ENCODE peak calls at places on chromosomes 2 and 18, in four cellular contexts. Y is brain microvascular endothelial cell, H is HL-60, M is GM12864. I is an unnamed sample.
A peak's percentile ranks its signal among the peaks of the same experiment; 100 is the strongest.

GRCh38 chr2:45141883-45142866 is 132.9 kb upstream of the SIX2 start:
- DNase-seq in Y (no peak), H (no peak), M (no peak), I (peak; percentile 28)

GRCh38 chr2:96413067-96413722 is 77.6 kb downstream of the NCAPH start:
- DNase-seq in Y (no peak), H (no peak), M (no peak), I (no peak)

GRCh38 chr2:240187989-240188590 is 47.6 kb upstream of the OTOS start:
- DNase-seq in Y (no peak), H (no peak), M (no peak), I (no peak)

GRCh38 chr2:168064011-168064998 is 183.1 kb downstream of the STK39 start:
- DNase-seq in Y (no peak), H (no peak), M (no peak), I (no peak)

GRCh38 chr2:166418853-166419615 is 43.3 kb upstream of the SCN9A start:
- DNase-seq in Y (no peak), H (no peak), M (no peak), I (no peak)

GRCh38 chr18:27861539-27861938 is 315.4 kb downstream of the CDH2 start:
- DNase-seq in Y (no peak), H (no peak), M (no peak), I (no peak)

GRCh38 chr2:464562-465309 is 176.8 kb upstream of the ALKAL2 start:
- DNase-seq in Y (no peak), H (no peak), M (no peak), I (no peak)

GRCh38 chr2:33728106-33728505 is 129.0 kb upstream of the FAM98A start:
- DNase-seq in Y (no peak), H (no peak), M (no peak), I (no peak)

GRCh38 chr18:51164327-51165290 is 32.9 kb downstream of the MEX3C start:
- DNase-seq in Y (no peak), H (no peak), M (no peak), I (no peak)

GRCh38 chr2:100160396-100160795 is 18.0 kb upstream of the AFF3 start:
- DNase-seq in Y (no peak), H (no peak), M (no peak), I (no peak)

GRCh38 chr2:12950957-12951656 is 234.4 kb downstream of the TRIB2 start:
- DNase-seq in Y (peak; percentile 78), H (no peak), M (no peak), I (no peak)
- H3K4me3 ChIP-seq in Y (peak overlapping the region; percentile 6), H (no peak overlapping the region), M (no peak overlapping the region), I (no peak overlapping the region)

DNA sequence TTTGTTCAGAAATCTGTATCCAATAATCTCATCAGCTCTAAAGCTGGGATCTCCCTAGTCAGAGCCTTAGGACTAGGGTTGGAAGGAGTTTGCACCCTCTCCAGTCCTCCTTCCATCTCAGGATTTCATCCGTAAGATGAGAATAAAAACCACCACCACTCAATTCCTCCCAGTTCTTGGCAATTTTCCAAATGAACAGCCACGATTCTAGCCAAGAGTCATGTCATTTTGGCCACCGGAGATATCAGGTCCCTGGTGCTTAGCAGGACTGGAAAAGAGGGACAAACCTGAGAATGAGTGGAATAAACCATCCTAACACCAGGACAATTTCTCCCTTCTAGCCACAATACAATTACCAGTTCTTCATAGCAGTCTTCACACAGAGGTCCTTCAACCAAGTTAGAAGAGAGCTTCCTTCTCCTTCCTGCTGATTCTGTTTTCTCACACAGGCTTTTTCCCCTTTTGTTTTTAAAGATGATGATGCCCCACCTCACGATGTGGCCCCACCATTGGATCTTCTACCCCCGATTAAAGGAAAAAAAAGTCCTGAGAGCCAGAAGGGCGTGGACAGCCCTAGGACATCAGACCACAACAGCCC is 36.2 kb downstream of the KIAA2012 start:
- DNase-seq in Y (no peak), H (no peak), M (no peak), I (no peak)
- H3K4me3 ChIP-seq in Y (no peak overlapping the region), H (no peak overlapping the region), M (no peak overlapping the region), I (no peak overlapping the region)

GRCh38 chr18:76452357-76452756 is 42.7 kb downstream of the ZNF516 start:
- DNase-seq in Y (peak; percentile 56), H (no peak), M (no peak), I (no peak)
- H3K4me3 ChIP-seq in Y (peak overlapping the region; percentile 59), H (no peak overlapping the region), M (no peak overlapping the region), I (no peak overlapping the region)

GRCh38 chr18:79068299-79068945 is 772 bp upstream of the ATP9B start:
- DNase-seq in Y (peak; percentile 2), H (no peak), M (no peak), I (peak; percentile 52)

GRCh38 chr18:79070486-79070885 is 1.3 kb downstream of the ATP9B start:
- DNase-seq in Y (no peak), H (peak; percentile 18), M (no peak), I (no peak)

GRCh38 chr18:79068946-79069791 is at the start of gene ATP9B:
- DNase-seq in Y (peak; percentile 93), H (peak; percentile 100), M (peak; percentile 77), I (peak; percentile 99)

GRCh38 chr18:79069792-79070151 is 578 bp downstream of the ATP9B start:
- DNase-seq in Y (no peak), H (no peak), M (no peak), I (no peak)

DNA sequence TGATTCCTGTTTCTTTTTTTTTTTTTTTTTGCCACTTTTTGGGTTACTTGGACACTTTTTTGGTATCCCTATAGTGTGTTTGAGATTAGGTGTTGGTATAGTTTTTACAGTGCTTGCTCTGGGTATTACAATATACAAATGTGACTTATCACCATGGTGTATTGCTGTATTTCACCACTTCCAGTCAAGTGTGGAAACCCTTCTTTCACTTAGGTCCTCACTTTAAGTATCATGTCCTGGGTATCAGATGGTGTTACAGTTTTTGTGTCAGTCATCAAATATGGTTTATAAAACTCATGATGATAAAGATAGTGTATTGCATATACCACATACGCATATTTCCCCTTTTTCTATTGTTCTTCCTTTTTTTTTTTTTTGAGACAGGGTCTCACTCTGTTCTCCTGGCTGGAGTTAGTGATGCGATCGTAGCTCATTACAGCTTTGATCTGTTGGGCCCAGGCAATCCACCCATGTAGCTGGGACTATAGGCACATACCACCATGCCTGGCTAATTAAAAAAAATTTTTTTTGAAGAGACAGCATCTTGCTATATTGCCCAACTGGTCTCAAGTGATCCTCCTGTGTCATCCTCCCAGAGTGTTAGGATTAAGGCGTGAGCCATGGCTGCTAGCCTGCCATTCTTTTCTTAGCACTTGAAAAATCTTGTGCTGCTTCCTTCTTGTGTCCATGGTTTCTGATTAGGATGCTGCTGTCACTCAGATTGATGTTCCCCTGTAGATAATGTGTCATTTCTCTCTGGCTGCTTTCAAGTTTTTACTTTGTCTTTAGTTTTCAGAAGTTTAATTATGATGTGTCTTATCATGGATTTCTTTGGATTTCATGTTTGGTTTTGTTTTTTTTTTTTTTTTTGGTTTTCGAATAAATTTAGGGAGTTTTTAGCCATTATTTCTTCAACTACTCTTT is 2.1 kb downstream of the ATP9B start:
- DNase-seq in Y (no peak), H (peak; percentile 76), M (no peak), I (no peak)
- H3K4me3 ChIP-seq in Y (no peak overlapping the region), H (no peak overlapping the region), M (no peak overlapping the region), I (peak overlapping the region; percentile 79)

GRCh38 chr18:76522551-76522950 is 27.5 kb upstream of the ZNF516 start:
- DNase-seq in Y (no peak), H (no peak), M (no peak), I (no peak)
- H3K4me3 ChIP-seq in Y (no peak overlapping the region), H (no peak overlapping the region), M (no peak overlapping the region), I (no peak overlapping the region)

GRCh38 chr2:27291865-27292264 is 9.6 kb downstream of the TRIM54 start:
- DNase-seq in Y (no peak), H (no peak), M (no peak), I (no peak)
- H3K4me3 ChIP-seq in Y (no peak overlapping the region), H (no peak overlapping the region), M (no peak overlapping the region), I (no peak overlapping the region)

GRCh38 chr18:24056506-24056905 is 42.0 kb downstream of the TTC39C start:
- DNase-seq in Y (no peak), H (no peak), M (no peak), I (no peak)
- H3K4me3 ChIP-seq in Y (no peak overlapping the region), H (no peak overlapping the region), M (no peak overlapping the region), I (no peak overlapping the region)

GRCh38 chr2:66306488-66306887 is 128.4 kb upstream of the MEIS1 start:
- DNase-seq in Y (no peak), H (no peak), M (no peak), I (no peak)

GRCh38 chr2:66303471-66303870 is 131.5 kb upstream of the MEIS1 start:
- DNase-seq in Y (no peak), H (no peak), M (peak; percentile 5), I (peak; percentile 43)

GRCh38 chr2:66301073-66301766 is 133.7 kb upstream of the MEIS1 start:
- DNase-seq in Y (no peak), H (no peak), M (no peak), I (no peak)

GRCh38 chr2:66305714-66306113 is 129.2 kb upstream of the MEIS1 start:
- DNase-seq in Y (no peak), H (no peak), M (no peak), I (no peak)

GRCh38 chr2:66301767-66302140 is 133.2 kb upstream of the MEIS1 start:
- DNase-seq in Y (no peak), H (no peak), M (no peak), I (no peak)
- H3K4me3 ChIP-seq in Y (no peak overlapping the region), H (no peak overlapping the region), M (no peak overlapping the region), I (no peak overlapping the region)

GRCh38 chr2:241473399-241473798 is 35.0 kb downstream of the STK25 start:
- DNase-seq in Y (no peak), H (no peak), M (no peak), I (no peak)
- H3K4me3 ChIP-seq in Y (no peak overlapping the region), H (no peak overlapping the region), M (no peak overlapping the region), I (no peak overlapping the region)